ENCODE peak calls at places on chromosomes 6 and 20, in six cellular contexts. W, Z, B, E, U and Y are unnamed samples.

GRCh38 chr6:139627091-139627490 is 252.6 kb upstream of the CITED2 start:
- DNase-seq in W (no peak), Z (no peak), B (peak), E (no peak), U (no peak), Y (no peak)

GRCh38 chr20:62409935-62410741 is 3.1 kb upstream of the CABLES2 start:
- DNase-seq in W (peak), Z (peak), B (no peak), E (peak), U (no peak), Y (peak)

GRCh38 chr6:80527552-80528052 is 421.1 kb downstream of the BCKDHB start:
- DNase-seq in W (no peak), Z (no peak), B (no peak), E (peak), U (no peak), Y (no peak)

GRCh38 chr6:161080263-161080970 is 88.8 kb downstream of the MAP3K4 start:
- DNase-seq in W (no peak), Z (no peak), B (no peak), E (no peak), U (no peak), Y (no peak)

GRCh38 chr6:154292855-154293519 is 63.6 kb downstream of the IPCEF1 start:
- DNase-seq in W (no peak), Z (no peak), B (no peak), E (no peak), U (no peak), Y (no peak)

GRCh38 chr20:17611540-17612286 is 41.8 kb downstream of the DSTN start:
- DNase-seq in W (no peak), Z (peak), B (no peak), E (peak), U (no peak), Y (peak)

GRCh38 chr6:152167639-152168603 is 360.4 kb downstream of the ESR1 start:
- DNase-seq in W (no peak), Z (no peak), B (no peak), E (no peak), U (no peak), Y (no peak)

GRCh38 chr20:12949429-12949980 is 59.3 kb upstream of the SPTLC3 start:
- DNase-seq in W (no peak), Z (no peak), B (no peak), E (no peak), U (no peak), Y (no peak)

GRCh38 chr6:30556964-30557682 is at the start of gene PRR3:
- DNase-seq in W (peak), Z (peak), B (peak), E (peak), U (peak), Y (peak)

GRCh38 chr6:45650527-45651135 is 272.9 kb upstream of the SUPT3H start:
- DNase-seq in W (no peak), Z (no peak), B (no peak), E (no peak), U (no peak), Y (no peak)

GRCh38 chr6:156662025-156662445 is 115.1 kb upstream of the ARID1B start:
- DNase-seq in W (peak), Z (no peak), B (no peak), E (peak), U (no peak), Y (no peak)

GRCh38 chr6:80605165-80605989 is 498.9 kb downstream of the BCKDHB start:
- DNase-seq in W (no peak), Z (no peak), B (no peak), E (peak), U (no peak), Y (no peak)

GRCh38 chr20:41316602-41317535 is 662 bp downstream of the ZHX3 start:
- DNase-seq in W (peak), Z (peak), B (no peak), E (peak), U (no peak), Y (peak)

GRCh38 chr6:80439721-80440488 is 333.4 kb downstream of the BCKDHB start:
- DNase-seq in W (no peak), Z (no peak), B (no peak), E (no peak), U (no peak), Y (no peak)

GRCh38 chr6:2149370-2150006 is 95.9 kb downstream of the GMDS start:
- DNase-seq in W (no peak), Z (no peak), B (no peak), E (no peak), U (no peak), Y (no peak)

GRCh38 chr6:100999034-100999597 is 118.0 kb upstream of the ASCC3 start:
- DNase-seq in W (no peak), Z (no peak), B (no peak), E (no peak), U (no peak), Y (no peak)

GRCh38 chr20:1619861-1620444 is at the start of gene SIRPB1:
- DNase-seq in W (peak), Z (no peak), B (no peak), E (peak), U (no peak), Y (no peak)
- TF ChIP-seq POLR2AphosphoS5 in W (no peak), Z (no peak), B (no peak), E (no peak), U (no peak), Y (no peak)

DNA sequence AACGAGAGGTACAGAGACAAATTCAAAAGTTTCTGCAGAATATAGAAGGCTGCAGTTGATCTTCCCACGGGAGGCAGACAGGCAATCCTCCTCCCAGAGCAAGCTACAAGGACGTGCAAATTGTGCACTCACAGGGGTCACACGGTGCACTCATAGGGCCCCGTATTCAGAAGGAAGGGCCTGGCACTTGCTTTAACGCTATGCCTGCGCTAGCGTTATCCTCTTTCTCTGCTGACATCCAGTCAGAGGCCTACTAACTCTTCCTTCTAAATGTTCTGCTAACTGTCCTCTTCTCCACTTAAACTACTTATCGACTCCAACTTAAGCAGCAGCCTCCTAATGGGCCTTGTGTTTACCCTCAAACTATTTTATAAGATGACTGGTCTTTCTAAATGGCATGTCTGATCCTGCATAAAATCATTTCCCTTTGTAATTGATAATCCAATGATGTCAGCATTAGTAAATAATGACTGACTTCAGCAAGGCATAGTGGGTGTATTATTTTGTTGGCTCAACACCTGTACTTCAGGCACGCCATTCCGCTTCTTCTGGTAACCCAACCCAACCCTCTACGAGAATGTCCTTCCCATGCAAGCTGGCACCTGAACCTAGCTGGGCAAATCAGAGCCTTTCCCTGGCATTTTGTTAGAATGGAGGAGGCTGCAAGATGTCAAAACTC is 2.2 kb downstream of the IFNGR1 start:
- DNase-seq in W (no peak), Z (no peak), B (no peak), E (peak), U (no peak), Y (no peak)
- TF ChIP-seq POLR2A in W (no peak), Z (peak), B (no peak), E (no peak), U (peak), Y (no peak)

GRCh38 chr6:163405412-163406309 is 8.9 kb upstream of the QKI start:
- DNase-seq in W (no peak), Z (no peak), B (no peak), E (peak), U (no peak), Y (no peak)

GRCh38 chr6:163406830-163407229 is 7.7 kb upstream of the QKI start:
- DNase-seq in W (no peak), Z (no peak), B (no peak), E (no peak), U (no peak), Y (no peak)

GRCh38 chr6:163406320-163406719 is 8.2 kb upstream of the QKI start:
- DNase-seq in W (no peak), Z (no peak), B (no peak), E (no peak), U (no peak), Y (no peak)

GRCh38 chr6:163402616-163403015 is 11.9 kb upstream of the QKI start:
- DNase-seq in W (no peak), Z (no peak), B (no peak), E (no peak), U (no peak), Y (no peak)

GRCh38 chr6:163404825-163405265 is 9.7 kb upstream of the QKI start:
- DNase-seq in W (no peak), Z (no peak), B (no peak), E (peak), U (no peak), Y (no peak)
- TF ChIP-seq TAF1 in W (no peak), Z (no peak), B (no peak), E (peak), U (no peak), Y (no peak)

GRCh38 chr20:34030453-34030852 is 36.7 kb downstream of the RALY start:
- DNase-seq in W (no peak), Z (no peak), B (no peak), E (no peak), U (no peak), Y (no peak)
- TF ChIP-seq POLR2AphosphoS5 in W (no peak), Z (no peak), B (no peak), E (no peak), U (no peak), Y (no peak)